ENCODE peak calls at places on chromosomes 7 and 10, in ten cellular contexts. Y is NCI-H146, D is transverse colon, O is left kidney, U is heart left ventricle, P is GM20000, T is Right ventricle myocardium superior, E is prostate gland, G is NCI-H82, Q is uterus. C is an unnamed sample.

GRCh38 chr7:66921918-66922486 is 977 bp downstream of the TMEM248 start:
- DNase-seq in E (no peak), Y (peak), G (peak), P (peak), T (no peak), Q (no peak), D (peak), U (no peak), O (peak), C (no peak)

GRCh38 chr7:34128762-34129161 is 223.4 kb downstream of the BMPER start:
- DNase-seq in E (no peak), U (no peak), Y (no peak), Q (no peak), G (peak), O (no peak), P (no peak), D (no peak), T (no peak), C (no peak)

GRCh38 chr7:98700533-98700932 is 83.4 kb downstream of the NPTX2 start:
- DNase-seq in D (no peak), E (no peak), P (no peak), Q (no peak), T (no peak), Y (no peak), G (no peak), U (no peak), O (no peak), C (no peak)

GRCh38 chr10:101888251-101888949 is 44.8 kb upstream of the KCNIP2 start:
- DNase-seq in U (no peak), O (no peak), Y (no peak), T (no peak), E (no peak), D (no peak), P (no peak), Q (no peak), G (no peak), C (no peak)

GRCh38 chr7:92496876-92497275 is 19.1 kb upstream of the ERVW-1 start:
- DNase-seq in D (no peak), P (no peak), T (no peak), Q (no peak), O (no peak), U (no peak), G (no peak), Y (no peak), E (no peak), C (no peak)

GRCh38 chr7:156638443-156639077 is 2.0 kb upstream of the RNF32 start:
- DNase-seq in G (no peak), O (no peak), Q (no peak), E (no peak), U (no peak), D (no peak), P (no peak), T (no peak), Y (no peak), C (no peak)

GRCh38 chr7:27118580-27118979 is 12.0 kb downstream of the HOXA4 start:
- DNase-seq in G (no peak), P (no peak), T (no peak), U (no peak), O (no peak), Y (no peak), D (no peak), E (no peak), Q (no peak), C (no peak)

GRCh38 chr10:93751832-93752231 is 5.9 kb upstream of the LGI1 start:
- DNase-seq in Y (peak), Q (no peak), D (peak), E (no peak), T (no peak), U (peak), G (peak), O (peak), P (no peak), C (no peak)

GRCh38 chr7:139937685-139938084 is 108.6 kb downstream of the TBXAS1 start:
- DNase-seq in Q (no peak), E (no peak), U (no peak), G (no peak), P (no peak), Y (no peak), D (no peak), T (no peak), O (no peak), C (no peak)

GRCh38 chr10:84138478-84139125 is 707 bp upstream of the GHITM start:
- DNase-seq in E (no peak), P (peak), Y (peak), T (peak), Q (no peak), G (peak), D (peak), U (peak), O (no peak), C (no peak)

GRCh38 chr10:80443531-80443974 is 10.6 kb upstream of the TSPAN14 start:
- DNase-seq in T (peak), O (no peak), Q (no peak), Y (no peak), P (peak), D (peak), G (peak), E (peak), U (peak), C (no peak)

GRCh38 chr10:113073549-113074189 is 123.6 kb downstream of the TCF7L2 start:
- DNase-seq in U (peak), P (no peak), Y (no peak), G (no peak), E (no peak), T (peak), D (peak), O (no peak), Q (peak), C (peak)

GRCh38 chr7:130486114-130486962 is 5.5 kb upstream of the MEST start:
- DNase-seq in U (peak), E (peak), D (peak), T (peak), O (peak), G (no peak), Q (no peak), P (peak), Y (peak), C (no peak)